ENCODE peak calls at places on chromosomes 2 and 18, in four cellular contexts. G is fibroblast of mammary gland; H is stimulated activated CD4-positive, alpha-beta T cell treated with anti-CD3 and anti-CD28 coated beads, Interleukin-15, amount 100 ng/mL, for 48 hours; U is activated CD4-positive, CD25-positive, alpha-beta regulatory T cell. W is an unnamed sample.

GRCh38 chr2:153145470-153145869 is 333.1 kb downstream of the RPRM start:
- DNase-seq in G (no peak), H (no peak), U (no peak), W (no peak)

GRCh38 chr2:130828461-130828860 is 8.3 kb upstream of the ARHGEF4 start:
- DNase-seq in G (no peak), H (no peak), U (no peak), W (no peak)

GRCh38 chr2:26938399-26938798 is 32.0 kb upstream of the MAPRE3 start:
- DNase-seq in G (peak; percentile 5), H (no peak), U (no peak), W (no peak)

GRCh38 chr2:218329027-218329825 is 27.4 kb upstream of the CATIP start:
- DNase-seq in G (no peak), H (no peak), U (no peak), W (no peak)

GRCh38 chr2:39568116-39568515 is 97.6 kb upstream of the TMEM178A start:
- DNase-seq in G (no peak), H (no peak), U (no peak), W (no peak)

GRCh38 chr18:3055861-3056260 is 42.9 kb upstream of the LPIN2 start:
- DNase-seq in G (no peak), H (no peak), U (no peak), W (no peak)

GRCh38 chr18:43656547-43656946 is 379.3 kb upstream of the SYT4 start:
- DNase-seq in G (no peak), H (no peak), U (no peak), W (no peak)

GRCh38 chr2:73260338-73260984 is 23.8 kb downstream of the FBXO41 start:
- DNase-seq in G (peak; percentile 49), H (no peak), U (no peak), W (no peak)

GRCh38 chr2:109662889-109663288 is 48.7 kb downstream of the SOWAHC start:
- DNase-seq in G (no peak), H (no peak), U (no peak), W (no peak)

GRCh38 chr2:236853558-236853957 is 232.1 kb upstream of the COPS8 start:
- DNase-seq in G (no peak), H (no peak), U (no peak), W (no peak)

GRCh38 chr2:169080250-169081035 is 11.1 kb downstream of the DHRS9 start:
- DNase-seq in G (no peak), H (no peak), U (no peak), W (no peak)

GRCh38 chr2:235024951-235025773 is 73.3 kb downstream of the SH3BP4 start:
- DNase-seq in G (no peak), H (no peak), U (no peak), W (no peak)

GRCh38 chr2:109005686-109006204 is 16.7 kb upstream of the EDAR start:
- DNase-seq in G (peak; percentile 37), H (no peak), U (no peak), W (no peak)

GRCh38 chr2:85216927-85217326 is 83.7 kb downstream of the TCF7L1 start:
- DNase-seq in G (no peak), H (no peak), U (no peak), W (no peak)

GRCh38 chr2:73214120-73215035 is at the start of gene SMYD5:
- DNase-seq in G (peak; percentile 81), H (peak; percentile 90), U (peak; percentile 79), W (peak; percentile 90)

GRCh38 chr2:68943581-68944568 is 8.8 kb downstream of the GKN2 start:
- DNase-seq in G (peak; percentile 56), H (peak; percentile 22), U (no peak), W (peak; percentile 16)

GRCh38 chr2:133004623-133005022 is 334.6 kb upstream of the LYPD1 start:
- DNase-seq in G (no peak), H (no peak), U (no peak), W (no peak)

GRCh38 chr2:235582081-235582686 is 88.3 kb downstream of the AGAP1 start:
- DNase-seq in G (no peak), H (no peak), U (no peak), W (no peak)

GRCh38 chr2:229634574-229635185 is 79.7 kb downstream of the DNER start:
- DNase-seq in G (no peak), H (no peak), U (no peak), W (no peak)

GRCh38 chr18:824179-824578 is 12.1 kb upstream of the YES1 start:
- DNase-seq in G (no peak), H (no peak), U (no peak), W (no peak)

GRCh38 chr18:63949068-63949737 is at the start of gene HMSD:
- DNase-seq in G (peak; percentile 42), H (peak; percentile 45), U (no peak), W (no peak)

GRCh38 chr2:38945931-38946330 is 56.3 kb downstream of the ARHGEF33 start:
- DNase-seq in G (no peak), H (no peak), U (no peak), W (no peak)

GRCh38 chr2:235870515-235870914 is 297.7 kb downstream of the GBX2 start:
- DNase-seq in G (peak; percentile 11), H (no peak), U (no peak), W (no peak)

GRCh38 chr18:76710646-76711520 is 111.5 kb upstream of the ZNF236 start:
- DNase-seq in G (no peak), H (no peak), U (no peak), W (no peak)

GRCh38 chr2:46800625-46801024 is 115.0 kb downstream of the MCFD2 start:
- DNase-seq in G (no peak), H (no peak), U (no peak), W (no peak)

GRCh38 chr2:240574386-240575100 is 6.3 kb downstream of the RNPEPL1 start:
- DNase-seq in G (no peak), H (no peak), U (no peak), W (no peak)

GRCh38 chr2:72561621-72562318 is 264.1 kb downstream of the EXOC6B start:
- DNase-seq in G (peak; percentile 27), H (no peak), U (no peak), W (no peak)

GRCh38 chr18:4430836-4431235 is 24.3 kb downstream of the DLGAP1 start:
- DNase-seq in G (no peak), H (no peak), U (no peak), W (no peak)

GRCh38 chr2:42008241-42008911 is 39.4 kb upstream of the PKDCC start:
- DNase-seq in G (peak; percentile 31), H (no peak), U (no peak), W (no peak)

GRCh38 chr2:174788291-174788929 is 24.1 kb upstream of the CHRNA1 start:
- DNase-seq in G (peak; percentile 54), H (no peak), U (no peak), W (no peak)

GRCh38 chr18:48419268-48420022 is 10.3 kb upstream of the ZBTB7C start:
- DNase-seq in G (no peak), H (no peak), U (no peak), W (no peak)

GRCh38 chr2:132691556-132691955 is 21.6 kb upstream of the LYPD1 start:
- DNase-seq in G (no peak), H (no peak), U (no peak), W (no peak)

GRCh38 chr2:152718909-152719645 is 657 bp downstream of the ARL6IP6 start:
- DNase-seq in G (peak; percentile 55), H (peak; percentile 12), U (no peak), W (no peak)

GRCh38 chr2:43751476-43751875 is 22.4 kb upstream of the DYNC2LI1 start:
- DNase-seq in G (no peak), H (no peak), U (no peak), W (no peak)

GRCh38 chr2:134718095-134718955 is 475 bp downstream of the TMEM163 start:
- DNase-seq in G (no peak), H (no peak), U (no peak), W (no peak)

GRCh38 chr18:11496561-11497172 is 112.7 kb upstream of the SLC35G4 start:
- DNase-seq in G (no peak), H (no peak), U (no peak), W (no peak)

GRCh38 chr2:233142355-233142897 is 82.3 kb downstream of the INPP5D start:
- DNase-seq in G (no peak), H (no peak), U (no peak), W (no peak)

GRCh38 chr2:134362152-134362653 is 108.3 kb downstream of the MGAT5 start:
- DNase-seq in G (no peak), H (no peak), U (no peak), W (no peak)

GRCh38 chr2:144630459-144631215 is 110.7 kb upstream of the ZEB2 start:
- DNase-seq in G (peak; percentile 18), H (no peak), U (no peak), W (no peak)